ENCODE peak calls at places on chromosomes 2 and 18, in eight cellular contexts. Y is HCT116, D is heart right ventricle, V is AG04450, J is fibroblast of pulmonary artery, T is K562, S is fibroblast of the aortic adventitia, Q is AG09309. X is an unnamed sample.

GRCh38 chr2:234444888-234445287 is 52.0 kb downstream of the ARL4C start:
- DNase-seq in Y (no peak), D (peak; percentile 27), V (peak; percentile 90), J (peak; percentile 81), T (no peak), S (peak; percentile 92), Q (peak; percentile 79), X (peak; percentile 88)

GRCh38 chr2:47307066-47307465 is 95.9 kb upstream of the MSH2 start:
- DNase-seq in Y (no peak), D (no peak), V (peak; percentile 56), J (no peak), T (no peak), S (peak; percentile 17), Q (no peak), X (no peak)

GRCh38 chr18:41955688-41956087 is 654 bp downstream of the PIK3C3 start:
- DNase-seq in Y (no peak), D (no peak), V (no peak), J (no peak), T (no peak), S (no peak), Q (no peak), X (peak; percentile 10)

GRCh38 chr2:201715459-201715858 is 17.0 kb upstream of the MPP4 start:
- DNase-seq in Y (no peak), D (no peak), V (no peak), J (no peak), T (no peak), S (no peak), Q (no peak), X (no peak)

GRCh38 chr18:11672198-11672597 is 16.9 kb upstream of the GNAL start:
- DNase-seq in Y (no peak), D (no peak), V (no peak), J (no peak), T (no peak), S (no peak), Q (no peak), X (no peak)

GRCh38 chr2:222864296-222864695 is 3.5 kb downstream of the ACSL3 start:
- DNase-seq in Y (no peak), D (peak; percentile 32), V (peak; percentile 44), J (peak; percentile 83), T (no peak), S (peak; percentile 80), Q (no peak), X (peak; percentile 58)

GRCh38 chr2:136246086-136246669 is 128.2 kb upstream of the CXCR4 start:
- DNase-seq in Y (peak; percentile 53), D (no peak), V (no peak), J (peak; percentile 38), T (no peak), S (peak; percentile 66), Q (no peak), X (peak; percentile 35)

GRCh38 chr2:202632682-202633081 is 2.1 kb upstream of the FAM117B start:
- DNase-seq in Y (no peak), D (peak; percentile 69), V (no peak), J (peak; percentile 53), T (no peak), S (peak; percentile 95), Q (no peak), X (no peak)

GRCh38 chr2:219386532-219387280 is 1.0 kb downstream of the DNPEP start:
- DNase-seq in Y (no peak), D (no peak), V (no peak), J (no peak), T (no peak), S (no peak), Q (no peak), X (no peak)

GRCh38 chr2:176879596-176879995 is 333.0 kb upstream of the HNRNPA3 start:
- DNase-seq in Y (no peak), D (no peak), V (no peak), J (no peak), T (no peak), S (no peak), Q (no peak), X (no peak)

GRCh38 chr2:16013571-16013970 is 73.2 kb downstream of the MYCN start:
- DNase-seq in Y (no peak), D (no peak), V (no peak), J (no peak), T (no peak), S (no peak), Q (no peak), X (no peak)

GRCh38 chr2:11279398-11279797 is 65.0 kb downstream of the ROCK2 start:
- DNase-seq in Y (no peak), D (no peak), V (no peak), J (no peak), T (peak; percentile 54), S (no peak), Q (no peak), X (no peak)

DNA sequence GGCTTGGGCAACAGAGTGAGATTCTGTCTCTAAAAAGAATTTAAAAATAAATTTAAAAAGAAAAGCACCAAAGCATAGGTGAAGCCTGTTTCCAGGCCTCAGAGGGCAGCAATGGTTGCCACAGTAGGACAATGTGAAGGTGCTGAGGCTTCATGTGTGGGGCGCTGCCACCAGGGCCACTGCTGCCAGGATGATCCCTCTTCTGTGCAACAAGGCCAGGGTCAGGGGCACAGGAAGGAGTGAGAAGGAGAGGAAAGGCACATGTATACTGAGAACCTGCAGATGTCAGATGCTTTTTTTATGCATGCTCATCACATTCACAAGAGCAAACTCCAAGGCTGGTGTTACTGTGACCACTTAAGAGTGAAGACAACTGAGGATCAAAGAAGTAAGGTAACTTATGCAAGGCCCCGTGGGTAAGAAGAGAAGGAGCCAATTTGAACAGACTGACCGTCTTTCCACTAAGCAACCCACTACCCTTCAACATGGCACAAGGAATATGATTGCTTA is 79.7 kb upstream of the ACKR3 start:
- DNase-seq in Y (no peak), D (no peak), V (no peak), J (no peak), T (no peak), S (no peak), Q (no peak), X (no peak)
- TF ChIP-seq CTCF in Y (no peak), D (no peak), V (no peak), J (no peak), T (no peak), S (no peak), Q (no peak), X (no peak)

GRCh38 chr2:27716301-27717069 is 52.8 kb downstream of the SLC4A1AP start:
- DNase-seq in Y (no peak), D (no peak), V (no peak), J (no peak), T (no peak), S (no peak), Q (no peak), X (no peak)

GRCh38 chr2:27714851-27715291 is 51.2 kb downstream of the SLC4A1AP start:
- DNase-seq in Y (no peak), D (no peak), V (no peak), J (no peak), T (no peak), S (no peak), Q (no peak), X (no peak)

GRCh38 chr2:27715318-27716165 is 51.9 kb downstream of the SLC4A1AP start:
- DNase-seq in Y (no peak), D (peak; percentile 82), V (no peak), J (peak; percentile 82), T (no peak), S (peak; percentile 59), Q (no peak), X (peak; percentile 36)

GRCh38 chr2:27714053-27714452 is 50.4 kb downstream of the SLC4A1AP start:
- DNase-seq in Y (no peak), D (no peak), V (no peak), J (no peak), T (no peak), S (no peak), Q (no peak), X (peak; percentile 48)

DNA sequence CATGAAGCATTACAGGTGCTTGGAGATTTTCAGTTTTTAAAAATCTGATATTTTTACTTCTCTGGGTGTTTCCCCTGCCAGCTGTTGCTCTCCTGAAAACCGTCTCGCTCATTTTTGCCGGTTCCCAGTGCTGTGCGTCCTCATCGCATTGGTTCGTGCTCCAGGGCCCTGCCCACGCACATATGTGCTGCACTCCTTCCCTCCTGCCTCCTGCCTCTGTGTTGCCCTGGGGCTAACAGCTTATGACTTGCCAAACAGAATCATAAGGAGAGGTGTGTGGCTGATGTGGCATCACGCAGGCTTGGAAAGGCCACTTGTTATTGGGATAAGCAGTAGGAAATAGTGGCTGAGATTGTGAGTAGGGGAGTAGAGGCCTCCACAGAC is 53.4 kb downstream of the SLC4A1AP start:
- DNase-seq in Y (no peak), D (peak; percentile 56), V (no peak), J (peak; percentile 68), T (no peak), S (no peak), Q (peak; percentile 58), X (peak; percentile 99)
- H3K4me3 ChIP-seq in Y (no peak overlapping the region), D (peak overlapping the region; percentile 57), V (no peak overlapping the region), J (no peak overlapping the region), T (no peak overlapping the region), S (no peak overlapping the region), Q (no peak overlapping the region), X (no peak overlapping the region)

DNA sequence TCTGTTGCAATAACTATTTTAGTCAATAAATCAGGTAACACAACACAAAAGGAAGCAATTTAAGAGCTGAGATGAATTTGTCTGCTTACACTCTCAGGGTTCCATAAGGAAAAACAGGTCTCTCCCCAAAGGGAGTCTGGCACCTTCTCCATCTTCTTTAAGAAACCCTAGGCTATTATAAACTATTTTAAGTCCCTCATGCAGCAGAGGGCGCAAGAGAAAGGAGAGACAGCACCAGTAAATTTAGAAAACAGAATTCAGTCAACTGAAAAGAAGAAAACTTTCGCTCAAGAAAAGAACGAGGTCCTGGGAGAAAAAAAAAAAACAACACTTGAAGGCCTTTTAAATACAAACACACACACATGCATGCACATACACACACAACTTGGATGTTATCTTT is 19.1 kb downstream of the SULT1C4 start:
- DNase-seq in Y (peak; percentile 8), D (no peak), V (no peak), J (peak; percentile 70), T (no peak), S (peak; percentile 61), Q (peak; percentile 7), X (peak; percentile 38)
- TF ChIP-seq CTCF in Y (peak; percentile 46), D (peak; percentile 34), V (peak; percentile 47), J (peak; percentile 55), T (peak; percentile 54), S (peak; percentile 45), Q (peak; percentile 48), X (peak; percentile 36)

GRCh38 chr2:188176626-188177025 is 115.0 kb upstream of the GULP1 start:
- DNase-seq in Y (no peak), D (no peak), V (no peak), J (no peak), T (no peak), S (no peak), Q (no peak), X (no peak)

GRCh38 chr2:188181884-188182283 is 109.8 kb upstream of the GULP1 start:
- DNase-seq in Y (no peak), D (no peak), V (no peak), J (no peak), T (no peak), S (no peak), Q (no peak), X (no peak)

GRCh38 chr2:188181035-188181434 is 110.6 kb upstream of the GULP1 start:
- DNase-seq in Y (no peak), D (no peak), V (no peak), J (peak; percentile 18), T (no peak), S (peak; percentile 12), Q (no peak), X (no peak)

DNA sequence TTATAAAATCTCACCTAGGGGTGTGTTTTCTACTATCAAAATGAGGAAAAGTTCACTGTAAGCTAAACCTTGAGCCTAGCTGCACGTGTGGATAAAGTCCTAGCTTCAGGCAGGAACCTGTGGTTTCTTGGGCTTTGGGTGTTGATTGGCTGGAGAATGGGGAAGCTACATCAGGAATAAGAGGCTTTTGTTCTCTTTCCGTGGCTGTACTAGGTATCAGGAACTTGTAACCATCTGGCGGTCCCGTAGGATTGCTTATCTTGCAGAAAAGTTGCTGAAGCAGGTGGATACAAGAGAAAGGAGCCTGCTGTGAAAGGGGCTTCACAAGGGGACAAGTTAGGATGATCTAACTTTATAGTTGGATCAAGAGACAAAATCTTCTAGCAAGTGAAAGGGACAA is 110.2 kb upstream of the GULP1 start:
- DNase-seq in Y (no peak), D (no peak), V (no peak), J (no peak), T (no peak), S (no peak), Q (no peak), X (no peak)
- H3K4me3 ChIP-seq in Y (no peak overlapping the region), D (no peak overlapping the region), V (no peak overlapping the region), J (no peak overlapping the region), T (no peak overlapping the region), S (no peak overlapping the region), Q (no peak overlapping the region), X (no peak overlapping the region)

X was measured in epithelial cell of esophagus.